ENCODE peak calls at places on chromosomes 11 and 22, in nine cellular contexts. G, J, H, W, R, Y, C, T and N are unnamed samples.

GRCh38 chr11:92829121-92829520 is 140.3 kb upstream of the MTNR1B start:
- DNase-seq in G (no peak), J (no peak), H (no peak), W (no peak), R (no peak), Y (no peak), C (no peak), T (no peak), N (no peak)

GRCh38 chr11:94023856-94024255 is 2.7 kb downstream of the HEPHL1 start:
- DNase-seq in G (no peak), J (no peak), H (no peak), W (no peak), R (no peak), Y (no peak), C (no peak), T (no peak), N (no peak)

GRCh38 chr11:93591247-93591898 is 48.2 kb upstream of the SMCO4 start:
- DNase-seq in G (no peak), J (no peak), H (no peak), W (no peak), R (no peak), Y (peak; percentile 46), C (no peak), T (no peak), N (no peak)

GRCh38 chr11:122633219-122633829 is 22.2 kb upstream of the UBASH3B start:
- DNase-seq in G (peak; percentile 70), J (peak; percentile 54), H (peak; percentile 73), W (no peak), R (no peak), Y (peak; percentile 69), C (no peak), T (no peak), N (peak; percentile 75)

GRCh38 chr22:23242473-23243001 is 62.2 kb downstream of the BCR start:
- DNase-seq in G (no peak), J (peak; percentile 34), H (peak; percentile 95), W (no peak), R (no peak), Y (peak; percentile 46), C (no peak), T (no peak), N (peak; percentile 98)

GRCh38 chr11:128354476-128354875 is 232.9 kb downstream of the ETS1 start:
- DNase-seq in G (no peak), J (no peak), H (no peak), W (no peak), R (no peak), Y (peak; percentile 58), C (no peak), T (no peak), N (no peak)

GRCh38 chr11:69303427-69303826 is 9.5 kb downstream of the MYEOV start:
- DNase-seq in G (no peak), J (no peak), H (no peak), W (no peak), R (no peak), Y (no peak), C (no peak), T (no peak), N (peak; percentile 36)

GRCh38 chr11:96328395-96329010 is 14.5 kb downstream of the MAML2 start:
- DNase-seq in G (no peak), J (no peak), H (no peak), W (no peak), R (no peak), Y (peak; percentile 59), C (no peak), T (no peak), N (no peak)

GRCh38 chr11:8207080-8208000 is 38.5 kb upstream of the RIC3 start:
- DNase-seq in G (no peak), J (no peak), H (no peak), W (no peak), R (no peak), Y (peak; percentile 22), C (no peak), T (no peak), N (peak; percentile 57)

GRCh38 chr11:13475091-13475490 is 12.1 kb upstream of the BTBD10 start:
- DNase-seq in G (no peak), J (no peak), H (no peak), W (no peak), R (no peak), Y (no peak), C (no peak), T (no peak), N (no peak)

GRCh38 chr11:111334495-111335123 is 36.3 kb downstream of the POU2AF3 start:
- DNase-seq in G (no peak), J (no peak), H (no peak), W (no peak), R (peak; percentile 48), Y (no peak), C (peak; percentile 73), T (no peak), N (peak; percentile 54)

GRCh38 chr11:99585606-99586005 is 564.9 kb downstream of the CNTN5 start:
- DNase-seq in G (no peak), J (no peak), H (no peak), W (no peak), R (no peak), Y (no peak), C (no peak), T (no peak), N (no peak)

GRCh38 chr11:115545811-115546210 is 41.6 kb upstream of the CADM1 start:
- DNase-seq in G (no peak), J (no peak), H (no peak), W (no peak), R (no peak), Y (no peak), C (no peak), T (no peak), N (no peak)

GRCh38 chr22:30230330-30230729 is 16.2 kb downstream of the LIF start:
- DNase-seq in G (no peak), J (no peak), H (no peak), W (no peak), R (no peak), Y (no peak), C (no peak), T (no peak), N (no peak)

GRCh38 chr11:35404397-35404775 is 15.0 kb downstream of the SLC1A2 start:
- DNase-seq in G (peak; percentile 53), J (peak; percentile 52), H (peak; percentile 87), W (no peak), R (peak; percentile 27), Y (peak; percentile 38), C (no peak), T (no peak), N (peak; percentile 89)

GRCh38 chr22:16967453-16968217 is 40.4 kb downstream of the GAB4 start:
- DNase-seq in G (no peak), J (no peak), H (no peak), W (no peak), R (no peak), Y (no peak), C (no peak), T (no peak), N (no peak)

GRCh38 chr11:122394326-122394725 is 261.2 kb upstream of the UBASH3B start:
- DNase-seq in G (no peak), J (no peak), H (no peak), W (no peak), R (no peak), Y (no peak), C (no peak), T (no peak), N (no peak)

GRCh38 chr11:114846040-114846791 is 167.9 kb downstream of the NXPE2 start:
- DNase-seq in G (no peak), J (peak; percentile 82), H (no peak), W (no peak), R (no peak), Y (no peak), C (no peak), T (no peak), N (peak; percentile 79)

GRCh38 chr11:48177661-48178060 is 38.9 kb upstream of the OR4B1 start:
- DNase-seq in G (no peak), J (no peak), H (no peak), W (no peak), R (no peak), Y (no peak), C (no peak), T (no peak), N (no peak)
- H3K27ac ChIP-seq in G (no peak overlapping the region), J (no peak overlapping the region), H (no peak overlapping the region), W (no peak overlapping the region), R (no peak overlapping the region), Y (no peak overlapping the region), C (no peak overlapping the region), T (no peak overlapping the region), N (no peak overlapping the region)

GRCh38 chr11:57303990-57304579 is 20.7 kb downstream of the TNKS1BP1 start:
- DNase-seq in G (no peak), J (peak; percentile 67), H (no peak), W (no peak), R (no peak), Y (no peak), C (no peak), T (no peak), N (no peak)
- H3K4me3 ChIP-seq in G (no peak overlapping the region), J (no peak overlapping the region), H (no peak overlapping the region), W (no peak overlapping the region), R (no peak overlapping the region), Y (no peak overlapping the region), C (no peak overlapping the region), T (no peak overlapping the region), N (no peak overlapping the region)

DNA sequence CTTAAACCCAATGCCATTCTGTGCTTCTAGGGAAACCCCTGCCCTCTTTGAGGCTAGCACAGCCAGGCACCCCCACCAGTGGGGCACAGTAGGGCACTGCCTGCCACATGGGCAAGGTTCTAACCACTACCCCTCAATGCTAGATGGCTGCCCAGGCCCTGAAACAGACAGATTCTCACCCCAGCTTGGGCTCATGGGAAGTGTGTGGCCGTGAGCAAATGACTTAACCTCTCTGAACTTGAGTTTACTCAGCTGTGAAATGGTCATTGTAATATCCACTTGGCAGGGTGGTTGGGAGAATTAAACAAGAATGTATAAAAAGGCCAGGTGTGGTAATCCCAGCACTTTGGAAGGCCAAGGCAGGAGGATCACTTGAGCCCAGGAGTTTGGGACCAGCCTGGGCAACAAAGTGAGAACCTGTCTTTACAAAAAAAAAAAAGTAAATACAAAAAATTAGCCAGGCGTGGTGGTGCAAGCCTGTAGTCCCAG is 22.4 kb downstream of the C22orf23 start:
- DNase-seq in G (no peak), J (no peak), H (no peak), W (no peak), R (no peak), Y (no peak), C (no peak), T (no peak), N (no peak)
- H3K4me1 ChIP-seq in G (peaks cover 43% of the 10 kb centered on the region), J (peaks cover 11% of the 10 kb centered on the region), H (no peaks in the 10 kb centered on the region), W (peaks cover 11% of the 10 kb centered on the region), R (peaks cover 16% of the 10 kb centered on the region), Y (peaks cover 16% of the 10 kb centered on the region), C (peaks cover 17% of the 10 kb centered on the region), T (peaks cover 7% of the 10 kb centered on the region), N (no peaks in the 10 kb centered on the region)

GRCh38 chr22:32653823-32654222 is 147.7 kb upstream of the TIMP3 start:
- DNase-seq in G (no peak), J (no peak), H (no peak), W (no peak), R (no peak), Y (no peak), C (no peak), T (no peak), N (no peak)
- H3K27ac ChIP-seq in G (no peak overlapping the region), J (no peak overlapping the region), H (no peak overlapping the region), W (no peak overlapping the region), R (no peak overlapping the region), Y (no peak overlapping the region), C (no peak overlapping the region), T (no peak overlapping the region), N (no peak overlapping the region)

GRCh38 chr11:118927554-118928107 is 1.9 kb upstream of the BCL9L start:
- DNase-seq in G (no peak), J (no peak), H (no peak), W (no peak), R (no peak), Y (no peak), C (no peak), T (no peak), N (no peak)
- H3K4me3 ChIP-seq in G (peak overlapping the region; percentile 81), J (peak overlapping the region; percentile 79), H (peak overlapping the region; percentile 99), W (no peak overlapping the region), R (no peak overlapping the region), Y (no peak overlapping the region), C (no peak overlapping the region), T (no peak overlapping the region), N (peak overlapping the region; percentile 82)